ENCODE peak calls at places on chromosome 15, in five cellular contexts. One of them, this sample, is unnamed.

GRCh38 chr15:68441045-68441743 is 9.2 kb upstream of the ITGA11 start:
- DNase-seq in activated CD4-positive, alpha-beta T cell treated with anti-CD3 and anti-CD28 coated beads, Interleukin-2, amount 50 U/mL, for 24 hours: no peak
- DNase-seq in progenitor cell of endocrine pancreas: no peak
- DNase-seq in stomach: no peak
- DNase-seq in HT1080: no peak
- DNase-seq in this sample: no peak

GRCh38 chr15:40252438-40253178 is 13.7 kb downstream of the PAK6 start:
- DNase-seq in stomach: peak
- DNase-seq in activated CD4-positive, alpha-beta T cell treated with anti-CD3 and anti-CD28 coated beads, Interleukin-2, amount 50 U/mL, for 24 hours: no peak
- DNase-seq in progenitor cell of endocrine pancreas: peak
- DNase-seq in HT1080: no peak
- DNase-seq in this sample: no peak

GRCh38 chr15:95105229-95105628 is 873.9 kb downstream of the MCTP2 start:
- DNase-seq in stomach: no peak
- DNase-seq in activated CD4-positive, alpha-beta T cell treated with anti-CD3 and anti-CD28 coated beads, Interleukin-2, amount 50 U/mL, for 24 hours: no peak
- DNase-seq in progenitor cell of endocrine pancreas: no peak
- DNase-seq in HT1080: peak
- DNase-seq in this sample: no peak

GRCh38 chr15:74259324-74259712 is 23.2 kb downstream of the CCDC33 start:
- DNase-seq in activated CD4-positive, alpha-beta T cell treated with anti-CD3 and anti-CD28 coated beads, Interleukin-2, amount 50 U/mL, for 24 hours: no peak
- DNase-seq in stomach: no peak
- DNase-seq in progenitor cell of endocrine pancreas: no peak
- DNase-seq in HT1080: no peak
- DNase-seq in this sample: no peak

GRCh38 chr15:42491540-42492225 is 742 bp upstream of the ZNF106 start:
- DNase-seq in stomach: no peak
- DNase-seq in progenitor cell of endocrine pancreas: no peak
- DNase-seq in activated CD4-positive, alpha-beta T cell treated with anti-CD3 and anti-CD28 coated beads, Interleukin-2, amount 50 U/mL, for 24 hours: no peak
- DNase-seq in HT1080: peak
- DNase-seq in this sample: no peak

GRCh38 chr15:87792250-87793030 is 464.1 kb downstream of the NTRK3 start:
- DNase-seq in progenitor cell of endocrine pancreas: no peak
- DNase-seq in HT1080: peak
- DNase-seq in stomach: no peak
- DNase-seq in activated CD4-positive, alpha-beta T cell treated with anti-CD3 and anti-CD28 coated beads, Interleukin-2, amount 50 U/mL, for 24 hours: no peak
- DNase-seq in this sample: no peak

GRCh38 chr15:42038401-42038800 is 17.6 kb upstream of the PLA2G4E start:
- DNase-seq in progenitor cell of endocrine pancreas: no peak
- DNase-seq in activated CD4-positive, alpha-beta T cell treated with anti-CD3 and anti-CD28 coated beads, Interleukin-2, amount 50 U/mL, for 24 hours: no peak
- DNase-seq in stomach: no peak
- DNase-seq in HT1080: no peak
- DNase-seq in this sample: no peak

GRCh38 chr15:51128701-51129100 is 34.0 kb upstream of the TNFAIP8L3 start:
- DNase-seq in HT1080: no peak
- DNase-seq in stomach: no peak
- DNase-seq in activated CD4-positive, alpha-beta T cell treated with anti-CD3 and anti-CD28 coated beads, Interleukin-2, amount 50 U/mL, for 24 hours: no peak
- DNase-seq in progenitor cell of endocrine pancreas: no peak
- DNase-seq in this sample: no peak

GRCh38 chr15:60387321-60387720 is 10.5 kb downstream of the ANXA2 start:
- DNase-seq in activated CD4-positive, alpha-beta T cell treated with anti-CD3 and anti-CD28 coated beads, Interleukin-2, amount 50 U/mL, for 24 hours: no peak
- DNase-seq in HT1080: no peak
- DNase-seq in stomach: no peak
- DNase-seq in progenitor cell of endocrine pancreas: no peak
- DNase-seq in this sample: no peak

GRCh38 chr15:97909291-97909891 is 51.1 kb upstream of the ARRDC4 start:
- DNase-seq in progenitor cell of endocrine pancreas: peak
- DNase-seq in HT1080: peak
- DNase-seq in stomach: peak
- DNase-seq in activated CD4-positive, alpha-beta T cell treated with anti-CD3 and anti-CD28 coated beads, Interleukin-2, amount 50 U/mL, for 24 hours: peak
- DNase-seq in this sample: no peak

GRCh38 chr15:100572362-100572983 is 29.5 kb downstream of the LINS1 start:
- DNase-seq in HT1080: no peak
- DNase-seq in progenitor cell of endocrine pancreas: no peak
- DNase-seq in activated CD4-positive, alpha-beta T cell treated with anti-CD3 and anti-CD28 coated beads, Interleukin-2, amount 50 U/mL, for 24 hours: no peak
- DNase-seq in stomach: no peak
- DNase-seq in this sample: no peak

GRCh38 chr15:91566116-91566515 is 287.4 kb upstream of the SLCO3A1 start:
- DNase-seq in HT1080: peak
- DNase-seq in stomach: no peak
- DNase-seq in activated CD4-positive, alpha-beta T cell treated with anti-CD3 and anti-CD28 coated beads, Interleukin-2, amount 50 U/mL, for 24 hours: no peak
- DNase-seq in progenitor cell of endocrine pancreas: no peak
- DNase-seq in this sample: no peak

GRCh38 chr15:91936182-91936775 is 82.8 kb downstream of the SLCO3A1 start:
- DNase-seq in stomach: no peak
- DNase-seq in progenitor cell of endocrine pancreas: no peak
- DNase-seq in HT1080: no peak
- DNase-seq in activated CD4-positive, alpha-beta T cell treated with anti-CD3 and anti-CD28 coated beads, Interleukin-2, amount 50 U/mL, for 24 hours: no peak
- DNase-seq in this sample: no peak

GRCh38 chr15:91420689-91421088 is 320.6 kb downstream of the SV2B start:
- DNase-seq in activated CD4-positive, alpha-beta T cell treated with anti-CD3 and anti-CD28 coated beads, Interleukin-2, amount 50 U/mL, for 24 hours: no peak
- DNase-seq in HT1080: no peak
- DNase-seq in stomach: no peak
- DNase-seq in progenitor cell of endocrine pancreas: no peak
- DNase-seq in this sample: no peak

GRCh38 chr15:40258544-40258943 is 19.7 kb downstream of the PAK6 start:
- DNase-seq in HT1080: peak
- DNase-seq in progenitor cell of endocrine pancreas: no peak
- DNase-seq in activated CD4-positive, alpha-beta T cell treated with anti-CD3 and anti-CD28 coated beads, Interleukin-2, amount 50 U/mL, for 24 hours: no peak
- DNase-seq in stomach: no peak
- DNase-seq in this sample: no peak

GRCh38 chr15:80419546-80419945 is 15.4 kb downstream of the ARNT2 start:
- DNase-seq in stomach: no peak
- DNase-seq in HT1080: no peak
- DNase-seq in progenitor cell of endocrine pancreas: no peak
- DNase-seq in activated CD4-positive, alpha-beta T cell treated with anti-CD3 and anti-CD28 coated beads, Interleukin-2, amount 50 U/mL, for 24 hours: no peak
- DNase-seq in this sample: no peak

GRCh38 chr15:80587007-80587406 is 108.1 kb upstream of the ABHD17C start:
- DNase-seq in HT1080: no peak
- DNase-seq in progenitor cell of endocrine pancreas: no peak
- DNase-seq in stomach: no peak
- DNase-seq in activated CD4-positive, alpha-beta T cell treated with anti-CD3 and anti-CD28 coated beads, Interleukin-2, amount 50 U/mL, for 24 hours: no peak
- DNase-seq in this sample: no peak

GRCh38 chr15:66603301-66604179 is 37.7 kb upstream of the LCTL start:
- DNase-seq in progenitor cell of endocrine pancreas: peak
- DNase-seq in activated CD4-positive, alpha-beta T cell treated with anti-CD3 and anti-CD28 coated beads, Interleukin-2, amount 50 U/mL, for 24 hours: peak
- DNase-seq in stomach: peak
- DNase-seq in HT1080: peak
- DNase-seq in this sample: no peak

GRCh38 chr15:64507293-64507802 is 47.0 kb downstream of the ZNF609 start:
- DNase-seq in progenitor cell of endocrine pancreas: no peak
- DNase-seq in HT1080: peak
- DNase-seq in activated CD4-positive, alpha-beta T cell treated with anti-CD3 and anti-CD28 coated beads, Interleukin-2, amount 50 U/mL, for 24 hours: peak
- DNase-seq in stomach: peak
- DNase-seq in this sample: no peak

GRCh38 chr15:77840962-77841361 is 208.2 kb upstream of the LINGO1 start:
- DNase-seq in activated CD4-positive, alpha-beta T cell treated with anti-CD3 and anti-CD28 coated beads, Interleukin-2, amount 50 U/mL, for 24 hours: no peak
- DNase-seq in HT1080: peak
- DNase-seq in stomach: no peak
- DNase-seq in progenitor cell of endocrine pancreas: no peak
- DNase-seq in this sample: no peak

GRCh38 chr15:62391565-62392262 is 226.6 kb upstream of the C2CD4B start:
- DNase-seq in HT1080: no peak
- DNase-seq in stomach: peak
- DNase-seq in progenitor cell of endocrine pancreas: peak
- DNase-seq in activated CD4-positive, alpha-beta T cell treated with anti-CD3 and anti-CD28 coated beads, Interleukin-2, amount 50 U/mL, for 24 hours: no peak
- DNase-seq in this sample: no peak

GRCh38 chr15:77409259-77410156 is 10.4 kb downstream of the PEAK1 start:
- DNase-seq in HT1080: peak
- DNase-seq in activated CD4-positive, alpha-beta T cell treated with anti-CD3 and anti-CD28 coated beads, Interleukin-2, amount 50 U/mL, for 24 hours: no peak
- DNase-seq in progenitor cell of endocrine pancreas: no peak
- DNase-seq in stomach: no peak
- DNase-seq in this sample: no peak

GRCh38 chr15:52726195-52726594 is 47.0 kb upstream of the ATOSA start:
- DNase-seq in progenitor cell of endocrine pancreas: no peak
- DNase-seq in activated CD4-positive, alpha-beta T cell treated with anti-CD3 and anti-CD28 coated beads, Interleukin-2, amount 50 U/mL, for 24 hours: no peak
- DNase-seq in stomach: no peak
- DNase-seq in HT1080: no peak
- DNase-seq in this sample: no peak

This sample was measured in SHP77 treated with DMSO at 0.1 percent for 48 hours.